ENCODE peak calls at places on chromosome 16, in nine cellular contexts. M is NCI-H1092, H is right atrium auricular region, J is astrocyte of the spinal cord, W is ureter, K is T-cell, B is T-helper 9 cell, U is left lung, C is Right ventricle myocardium superior. R is an unnamed sample.

GRCh38 chr16:86437348-86437747 is 73.0 kb upstream of the FOXF1 start:
- DNase-seq in M (no peak), H (no peak), J (no peak), W (no peak), K (no peak), B (no peak), U (no peak), C (no peak), R (no peak)

GRCh38 chr16:28951410-28951943 is 740 bp downstream of the NFATC2IP start:
- DNase-seq in M (no peak), H (no peak), J (no peak), W (peak), K (no peak), B (no peak), U (peak), C (no peak), R (no peak)

GRCh38 chr16:46986438-46986837 is 13.0 kb upstream of the DNAJA2 start:
- DNase-seq in M (no peak), H (no peak), J (no peak), W (no peak), K (no peak), B (no peak), U (no peak), C (no peak), R (no peak)

GRCh38 chr16:4213721-4214120 is 28.2 kb downstream of the SRL start:
- DNase-seq in M (no peak), H (no peak), J (no peak), W (peak), K (no peak), B (no peak), U (no peak), C (no peak), R (no peak)

GRCh38 chr16:72997141-72997542 is 50.8 kb downstream of the ZFHX3 start:
- DNase-seq in M (no peak), H (no peak), J (no peak), W (peak), K (no peak), B (no peak), U (peak), C (peak), R (no peak)

GRCh38 chr16:67398546-67399217 is 5.4 kb upstream of the TPPP3 start:
- DNase-seq in M (no peak), H (no peak), J (no peak), W (no peak), K (no peak), B (no peak), U (no peak), C (no peak), R (peak)

GRCh38 chr16:84340305-84341040 is 27.9 kb upstream of the ATP2C2 start:
- DNase-seq in M (no peak), H (no peak), J (no peak), W (peak), K (no peak), B (no peak), U (peak), C (no peak), R (peak)

GRCh38 chr16:84687715-84688114 is 12.1 kb upstream of the USP10 start:
- DNase-seq in M (no peak), H (no peak), J (peak), W (no peak), K (no peak), B (no peak), U (no peak), C (no peak), R (no peak)

GRCh38 chr16:49924078-49924477 is 68.2 kb upstream of the ZNF423 start:
- DNase-seq in M (no peak), H (no peak), J (no peak), W (no peak), K (no peak), B (no peak), U (no peak), C (no peak), R (no peak)

GRCh38 chr16:24145927-24146326 is 110.2 kb upstream of the CACNG3 start:
- DNase-seq in M (no peak), H (no peak), J (no peak), W (no peak), K (no peak), B (no peak), U (no peak), C (no peak), R (no peak)

GRCh38 chr16:49464877-49465504 is 91.4 kb downstream of the C16orf78 start:
- DNase-seq in M (no peak), H (peak), J (no peak), W (peak), K (peak), B (no peak), U (peak), C (no peak), R (no peak)

GRCh38 chr16:70804153-70804728 is 3.3 kb upstream of the VAC14 start:
- DNase-seq in M (no peak), H (no peak), J (peak), W (no peak), K (no peak), B (no peak), U (no peak), C (no peak), R (no peak)